ENCODE peak calls at places on chromosome X, in nine cellular contexts. S is kidney; K is foreskin keratinocyte; D is CD8-positive, alpha-beta memory T cell; Z is mammary epithelial cell; I is breast epithelium; U is effector memory CD4-positive, alpha-beta T cell; P is CD8-positive, alpha-beta T cell; N is HepG2. Q is an unnamed sample. For H3K4me1, the result is how much of the 10 kb centered on the place peaks cover.

GRCh38 chrX:39199429-39199828 is 398.2 kb downstream of the MID1IP1 start:
- DNase-seq in S (no peak), K (no peak), D (no peak), Z (no peak), I (no peak), U (no peak), P (no peak), N (no peak), Q (no peak)

GRCh38 chrX:16212436-16212835 is 45.2 kb downstream of the MAGEB17 start:
- DNase-seq in S (no peak), K (no peak), D (no peak), Z (no peak), I (no peak), U (no peak), P (no peak), N (peak), Q (peak)

GRCh38 chrX:123454712-123455431 is 270.8 kb downstream of the GRIA3 start:
- DNase-seq in S (no peak), K (no peak), D (no peak), Z (no peak), I (no peak), U (no peak), P (no peak), N (no peak), Q (no peak)

GRCh38 chrX:140712413-140713173 is 3.0 kb downstream of the LINC00632 start:
- DNase-seq in S (peak), K (no peak), D (peak), Z (no peak), I (peak), U (peak), P (peak), N (no peak), Q (peak)

GRCh38 chrX:21503593-21503992 is 129.4 kb downstream of the CNKSR2 start:
- DNase-seq in S (no peak), K (no peak), D (no peak), Z (no peak), I (no peak), U (no peak), P (no peak), N (no peak), Q (no peak)

GRCh38 chrX:39689374-39690104 is 408.2 kb downstream of the BCOR start:
- DNase-seq in S (no peak), K (no peak), D (no peak), Z (no peak), I (no peak), U (no peak), P (no peak), N (no peak), Q (peak)

GRCh38 chrX:15509845-15510244 is 9.2 kb downstream of the BMX start:
- DNase-seq in S (no peak), K (no peak), D (no peak), Z (no peak), I (no peak), U (no peak), P (no peak), N (no peak), Q (no peak)

GRCh38 chrX:70087857-70088256 is 25.6 kb downstream of the OTUD6A start:
- DNase-seq in S (no peak), K (no peak), D (no peak), Z (no peak), I (no peak), U (no peak), P (no peak), N (no peak), Q (no peak)

GRCh38 chrX:134801267-134801666 is 143.0 kb upstream of the PLAC1 start:
- DNase-seq in S (no peak), K (no peak), D (no peak), Z (no peak), I (no peak), U (no peak), P (no peak), N (peak), Q (peak)

GRCh38 chrX:109704563-109704962 is 28.5 kb downstream of the ACSL4 start:
- DNase-seq in S (no peak), K (no peak), D (no peak), Z (no peak), I (no peak), U (no peak), P (no peak), N (no peak), Q (no peak)

GRCh38 chrX:68853665-68854251 is 24.9 kb downstream of the EFNB1 start:
- DNase-seq in S (no peak), K (no peak), D (no peak), Z (no peak), I (no peak), U (no peak), P (no peak), N (peak), Q (no peak)

GRCh38 chrX:88982183-88982582 is 235.2 kb downstream of the CPXCR1 start:
- DNase-seq in S (peak), K (no peak), D (no peak), Z (no peak), I (no peak), U (no peak), P (no peak), N (no peak), Q (no peak)

GRCh38 chrX:10089378-10089795 is 67.4 kb upstream of the CLCN4 start:
- DNase-seq in S (no peak), K (no peak), D (no peak), Z (no peak), I (no peak), U (no peak), P (no peak), N (no peak), Q (no peak)

GRCh38 chrX:32868524-32868895 is 342.8 kb downstream of the DMD start:
- DNase-seq in S (no peak), K (no peak), D (no peak), Z (no peak), I (no peak), U (no peak), P (no peak), N (no peak), Q (no peak)

GRCh38 chrX:20802036-20802435 is 535.3 kb upstream of the RPS6KA3 start:
- DNase-seq in S (no peak), K (peak), D (no peak), Z (peak), I (no peak), U (no peak), P (no peak), N (no peak), Q (no peak)

GRCh38 chrX:46683023-46683422 is 75.9 kb downstream of the SLC9A7 start:
- DNase-seq in S (no peak), K (no peak), D (no peak), Z (peak), I (no peak), U (no peak), P (no peak), N (peak), Q (no peak)

GRCh38 chrX:154733072-154733425 is 17.8 kb downstream of the GAB3 start:
- DNase-seq in S (no peak), K (no peak), D (no peak), Z (no peak), I (no peak), U (no peak), P (no peak), N (no peak), Q (no peak)
- H3K4me1 ChIP-seq in S (under half), K (under half), D (half or more), Z (under half), I (under half), U (under half), P (half or more), N (under half), Q (under half)

GRCh38 chrX:107712231-107713204 is 63.1 kb downstream of the TSC22D3 start:
- DNase-seq in S (no peak), K (no peak), D (no peak), Z (peak), I (no peak), U (peak), P (peak), N (no peak), Q (peak)

GRCh38 chrX:107715331-107716044 is 60.1 kb downstream of the TSC22D3 start:
- DNase-seq in S (no peak), K (no peak), D (no peak), Z (peak), I (no peak), U (no peak), P (no peak), N (no peak), Q (peak)

GRCh38 chrX:107714196-107714811 is 61.3 kb downstream of the TSC22D3 start:
- DNase-seq in S (no peak), K (no peak), D (no peak), Z (no peak), I (no peak), U (peak), P (peak), N (no peak), Q (peak)

GRCh38 chrX:107711521-107712041 is 64.0 kb downstream of the TSC22D3 start:
- DNase-seq in S (no peak), K (no peak), D (no peak), Z (no peak), I (no peak), U (no peak), P (peak), N (no peak), Q (peak)

GRCh38 chrX:107713205-107714195 is 62.1 kb downstream of the TSC22D3 start:
- DNase-seq in S (no peak), K (no peak), D (no peak), Z (no peak), I (no peak), U (peak), P (peak), N (no peak), Q (peak)
- H3K4me1 ChIP-seq in S (under half), K (under half), D (half or more), Z (under half), I (under half), U (under half), P (half or more), N (under half), Q (under half)

DNA sequence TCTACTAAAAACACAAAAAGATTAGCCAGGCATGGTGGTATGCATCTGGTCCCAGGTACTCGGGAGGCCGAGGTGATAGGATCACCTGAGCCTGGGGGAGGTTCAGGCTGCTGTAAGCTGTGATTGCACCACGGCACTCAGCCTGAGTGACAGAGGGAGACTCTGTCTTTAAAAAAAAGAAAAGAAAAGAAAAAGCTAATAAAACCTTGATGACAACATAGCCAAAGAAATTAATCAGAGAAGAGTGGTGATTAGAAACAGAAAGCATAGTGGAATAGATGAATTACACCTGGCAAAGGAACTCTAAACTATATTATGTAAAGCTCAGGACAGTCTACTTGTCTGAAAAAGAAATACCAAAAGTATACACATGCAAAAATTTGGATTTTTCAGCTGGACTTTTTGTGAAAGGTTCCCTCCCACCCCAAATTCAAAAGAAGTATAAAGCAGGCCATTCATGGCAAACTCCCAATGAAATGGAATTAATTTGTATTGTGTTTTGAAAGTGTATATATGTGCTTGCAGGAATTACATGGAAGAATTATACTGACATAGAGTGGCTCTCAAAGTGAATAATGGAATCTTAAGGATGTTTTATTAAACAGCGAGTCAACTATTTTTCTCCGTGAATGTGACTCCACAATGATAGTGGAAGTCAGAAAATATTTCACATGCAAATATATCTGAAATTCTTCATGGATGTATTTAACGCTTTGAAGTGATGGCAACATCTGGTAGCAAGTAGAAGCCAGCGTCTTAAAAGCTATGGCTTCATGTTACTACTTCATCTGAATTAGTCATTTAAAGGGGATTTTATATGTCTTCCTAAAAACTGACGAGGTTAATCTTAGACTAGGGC is 22.1 kb downstream of the PLS3 start:
- DNase-seq in S (no peak), K (no peak), D (no peak), Z (peak), I (no peak), U (no peak), P (no peak), N (no peak), Q (peak)
- H3K4me1 ChIP-seq in S (under half), K (under half), D (under half), Z (under half), I (under half), U (under half), P (under half), N (under half), Q (under half)

DNA sequence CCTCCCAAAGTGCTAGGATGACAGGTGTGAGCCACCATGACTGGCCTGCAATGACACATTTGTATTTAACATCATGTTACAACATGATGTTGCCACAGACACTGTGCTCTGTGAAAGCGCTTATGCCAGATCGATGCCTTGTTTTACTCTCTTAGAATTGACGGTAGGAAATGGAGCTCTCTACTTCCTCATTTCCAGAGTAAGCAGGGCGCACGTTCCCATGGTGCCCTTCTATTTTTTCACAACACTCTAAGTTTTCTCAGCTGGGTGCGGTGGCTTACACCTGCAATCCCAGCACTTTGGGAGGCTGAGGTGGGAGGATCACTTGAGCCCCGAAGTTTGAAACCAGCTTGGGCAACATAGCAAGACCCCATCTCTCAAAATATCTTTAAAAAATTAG is 60.7 kb upstream of the DHRSX start:
- DNase-seq in S (no peak), K (no peak), D (no peak), Z (no peak), I (no peak), U (no peak), P (no peak), N (no peak), Q (no peak)
- H3K4me1 ChIP-seq in S (under half), K (under half), D (under half), Z (under half), I (under half), U (under half), P (under half), N (under half), Q (under half)

DNA sequence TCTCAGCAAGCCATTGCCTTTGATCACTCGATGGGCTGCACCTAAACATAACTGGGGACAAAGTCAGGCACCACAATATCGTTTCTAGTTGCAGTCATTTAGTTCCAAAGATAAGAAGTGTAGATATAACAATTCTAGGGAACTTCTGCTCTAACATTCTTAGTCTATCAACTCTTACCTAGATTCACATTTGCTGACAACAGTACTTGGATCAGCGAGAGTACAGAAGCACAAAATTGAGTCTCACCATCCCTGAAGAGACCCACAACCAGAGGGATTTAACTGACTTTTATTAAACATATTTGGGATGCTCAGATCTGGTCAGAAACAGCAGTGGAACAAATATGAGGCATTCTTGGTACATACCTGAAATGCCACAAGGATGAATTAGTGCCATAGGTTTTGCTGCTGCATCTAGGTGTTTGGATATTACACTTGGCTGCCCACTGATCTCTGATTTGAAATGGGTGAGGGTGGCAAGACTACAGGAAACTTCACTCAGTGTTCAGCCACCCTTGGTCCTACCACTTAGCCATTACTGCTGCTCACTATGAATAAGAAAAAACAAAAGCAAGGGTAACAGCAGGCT is 28.9 kb upstream of the HUWE1 start:
- DNase-seq in S (no peak), K (no peak), D (no peak), Z (no peak), I (no peak), U (no peak), P (no peak), N (no peak), Q (no peak)
- H3K4me1 ChIP-seq in S (under half), K (under half), D (under half), Z (under half), I (under half), U (under half), P (under half), N (under half), Q (under half)

GRCh38 chrX:150454508-150455219 is 91.5 kb downstream of the MAMLD1 start:
- DNase-seq in S (no peak), K (no peak), D (no peak), Z (no peak), I (no peak), U (no peak), P (no peak), N (no peak), Q (no peak)
- H3K4me1 ChIP-seq in S (under half), K (under half), D (under half), Z (under half), I (under half), U (under half), P (under half), N (under half), Q (under half)

DNA sequence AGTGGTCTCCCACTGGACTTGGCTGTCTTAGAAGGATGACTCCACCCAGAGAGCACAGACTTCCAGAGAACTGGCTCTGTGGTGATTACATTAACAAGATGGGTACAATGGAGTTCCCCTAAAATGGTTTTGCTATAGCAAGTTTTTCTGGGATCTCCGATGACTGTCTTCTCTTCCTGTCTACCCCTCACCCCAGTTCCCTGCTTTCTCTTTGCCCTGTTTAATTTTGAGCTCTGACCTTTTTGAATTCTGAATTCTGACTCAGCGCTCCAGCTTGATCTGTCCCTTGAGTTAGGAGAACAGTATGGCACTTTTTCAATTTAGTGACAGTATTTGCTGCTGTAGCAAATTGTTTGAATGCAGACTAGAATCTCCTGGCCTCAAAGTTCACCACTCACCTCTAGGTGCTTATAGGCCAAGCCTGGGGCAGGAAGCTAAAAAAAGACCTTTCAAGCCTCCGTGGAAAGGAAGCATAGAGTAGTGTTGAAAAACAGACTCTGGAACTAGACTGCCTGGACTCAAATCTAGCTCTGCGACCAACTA is 7.0 kb downstream of the MSN start:
- DNase-seq in S (no peak), K (no peak), D (no peak), Z (peak), I (no peak), U (no peak), P (no peak), N (no peak), Q (no peak)
- H3K4me1 ChIP-seq in S (under half), K (half or more), D (half or more), Z (under half), I (under half), U (under half), P (half or more), N (under half), Q (under half)

DNA sequence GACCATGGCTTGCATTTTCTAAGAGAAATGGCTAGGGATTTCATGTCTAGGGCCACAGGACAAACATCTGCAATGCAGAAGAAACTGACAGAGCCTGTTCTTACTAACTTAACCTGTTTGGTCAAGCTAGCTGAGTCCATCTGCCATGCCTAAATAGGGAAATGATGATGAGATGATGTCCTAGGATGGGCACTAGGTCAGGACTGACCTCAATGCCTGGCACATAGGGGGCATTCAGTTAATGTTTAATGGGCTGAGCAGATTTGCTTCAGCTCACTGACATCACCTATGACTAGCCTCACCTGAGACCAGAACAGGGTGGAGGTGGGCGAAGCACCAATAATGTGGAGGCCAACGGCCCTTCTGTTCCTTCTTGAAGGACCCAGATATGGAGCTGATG is 174.2 kb upstream of the SCML1 start:
- DNase-seq in S (no peak), K (no peak), D (no peak), Z (no peak), I (no peak), U (no peak), P (no peak), N (no peak), Q (no peak)
- H3K4me1 ChIP-seq in S (under half), K (under half), D (under half), Z (half or more), I (under half), U (under half), P (under half), N (under half), Q (under half)

GRCh38 chrX:110858565-110858964 is 62.9 kb upstream of the CHRDL1 start:
- DNase-seq in S (no peak), K (no peak), D (no peak), Z (no peak), I (no peak), U (no peak), P (no peak), N (no peak), Q (no peak)
- H3K4me1 ChIP-seq in S (under half), K (under half), D (under half), Z (under half), I (under half), U (under half), P (under half), N (under half), Q (under half)